ENCODE peak calls at places on chromosomes 12 and 14, in eight cellular contexts. U is psoas muscle, Y is mucosa of descending colon, I is epithelial cell of esophagus, M is lung, J is lower leg skin, L is fibroblast of mammary gland, G is testis. F is an unnamed sample.

GRCh38 chr12:109736552-109737108 is 23.0 kb downstream of the FAM222A start:
- DNase-seq in U (peak), Y (no peak), I (peak), M (no peak), J (no peak), L (peak), G (no peak), F (peak)

GRCh38 chr12:20269352-20270067 is 98.8 kb upstream of the PDE3A start:
- DNase-seq in U (no peak), Y (no peak), I (no peak), M (no peak), J (no peak), L (no peak), G (no peak), F (no peak)

GRCh38 chr14:92513966-92514843 is 624 bp downstream of the RIN3 start:
- DNase-seq in U (no peak), Y (peak), I (peak), M (no peak), J (no peak), L (peak), G (peak), F (peak)

GRCh38 chr12:121453629-121454028 is 53.7 kb downstream of the RNF34 start:
- DNase-seq in U (no peak), Y (no peak), I (no peak), M (no peak), J (no peak), L (no peak), G (no peak), F (no peak)

GRCh38 chr14:28382460-28383220 is 383.9 kb upstream of the FOXG1 start:
- DNase-seq in U (no peak), Y (no peak), I (peak), M (no peak), J (no peak), L (peak), G (no peak), F (peak)

GRCh38 chr14:104732931-104733681 is 9.1 kb downstream of the ADSS1 start:
- DNase-seq in U (no peak), Y (peak), I (peak), M (no peak), J (no peak), L (no peak), G (no peak), F (no peak)

GRCh38 chr12:93094988-93095737 is 166.1 kb upstream of the EEA1 start:
- DNase-seq in U (no peak), Y (peak), I (no peak), M (no peak), J (no peak), L (no peak), G (no peak), F (no peak)

GRCh38 chr12:124557518-124558223 is 9.7 kb downstream of the NCOR2 start:
- DNase-seq in U (no peak), Y (no peak), I (no peak), M (no peak), J (no peak), L (no peak), G (no peak), F (no peak)

GRCh38 chr12:67804168-67804567 is 155.6 kb downstream of the DYRK2 start:
- DNase-seq in U (no peak), Y (no peak), I (no peak), M (no peak), J (no peak), L (no peak), G (no peak), F (no peak)

GRCh38 chr14:85535916-85536834 is 6.2 kb downstream of the FLRT2 start:
- DNase-seq in U (no peak), Y (peak), I (peak), M (no peak), J (no peak), L (peak), G (peak), F (peak)

GRCh38 chr12:70213707-70214106 is 29.5 kb upstream of the CNOT2 start:
- DNase-seq in U (no peak), Y (no peak), I (no peak), M (no peak), J (no peak), L (no peak), G (no peak), F (no peak)

GRCh38 chr14:105315211-105315721 is 718 bp downstream of the PACS2 start:
- DNase-seq in U (peak), Y (peak), I (peak), M (no peak), J (peak), L (no peak), G (no peak), F (peak)

GRCh38 chr14:104635717-104636116 is 31.1 kb upstream of the TMEM179 start:
- DNase-seq in U (no peak), Y (no peak), I (no peak), M (no peak), J (no peak), L (no peak), G (no peak), F (no peak)

GRCh38 chr14:92794547-92794941 is 439 bp downstream of the GOLGA5 start:
- DNase-seq in U (no peak), Y (no peak), I (peak), M (peak), J (no peak), L (peak), G (no peak), F (no peak)

GRCh38 chr14:79408696-79409095 is 802.6 kb downstream of the DIO2 start:
- DNase-seq in U (no peak), Y (no peak), I (no peak), M (no peak), J (no peak), L (no peak), G (no peak), F (peak)

GRCh38 chr12:56104815-56105476 is 587 bp downstream of the PA2G4 start:
- DNase-seq in U (peak), Y (peak), I (peak), M (no peak), J (no peak), L (peak), G (no peak), F (peak)

GRCh38 chr12:67539946-67540345 is 108.6 kb upstream of the DYRK2 start:
- DNase-seq in U (no peak), Y (no peak), I (peak), M (no peak), J (no peak), L (peak), G (no peak), F (no peak)

GRCh38 chr12:109393437-109394345 is 46.0 kb downstream of the MYO1H start:
- DNase-seq in U (peak), Y (peak), I (peak), M (no peak), J (peak), L (peak), G (peak), F (peak)

GRCh38 chr14:23483216-23483854 is 13.8 kb downstream of the NGDN start:
- DNase-seq in U (no peak), Y (no peak), I (peak), M (no peak), J (no peak), L (peak), G (peak), F (peak)

GRCh38 chr14:101111620-101112290 is 208.2 kb upstream of the RTL1 start:
- DNase-seq in U (peak), Y (no peak), I (no peak), M (peak), J (peak), L (no peak), G (peak), F (no peak)

GRCh38 chr12:102478416-102479098 is 1.8 kb downstream of the IGF1 start:
- DNase-seq in U (no peak), Y (peak), I (no peak), M (no peak), J (no peak), L (no peak), G (no peak), F (no peak)

GRCh38 chr12:388547-389137 is 478 bp downstream of the KDM5A start:
- DNase-seq in U (peak), Y (peak), I (peak), M (peak), J (no peak), L (peak), G (peak), F (peak)

GRCh38 chr14:77033622-77034521 is 5.4 kb upstream of the IRF2BPL start:
- DNase-seq in U (peak), Y (peak), I (peak), M (peak), J (peak), L (peak), G (peak), F (peak)

GRCh38 chr14:89185919-89186849 is 230.8 kb downstream of the FOXN3 start:
- DNase-seq in U (no peak), Y (no peak), I (peak), M (no peak), J (no peak), L (peak), G (no peak), F (peak)
- H3K4me3 ChIP-seq in U (peak), Y (no peak), I (no peak), M (no peak), J (no peak), L (no peak), G (no peak), F (no peak)

GRCh38 chr12:46679754-46680153 is 146.0 kb downstream of the SLC38A4 start:
- DNase-seq in U (no peak), Y (no peak), I (no peak), M (no peak), J (no peak), L (no peak), G (no peak), F (no peak)

GRCh38 chr12:46676396-46676795 is 149.4 kb downstream of the SLC38A4 start:
- DNase-seq in U (no peak), Y (no peak), I (peak), M (no peak), J (no peak), L (no peak), G (no peak), F (no peak)

GRCh38 chr12:46676797-46677520 is 148.8 kb downstream of the SLC38A4 start:
- DNase-seq in U (no peak), Y (peak), I (peak), M (no peak), J (peak), L (no peak), G (no peak), F (no peak)

GRCh38 chr12:46678441-46678840 is 147.4 kb downstream of the SLC38A4 start:
- DNase-seq in U (no peak), Y (no peak), I (peak), M (no peak), J (no peak), L (no peak), G (no peak), F (no peak)

GRCh38 chr12:46677749-46678148 is 148.0 kb downstream of the SLC38A4 start:
- DNase-seq in U (no peak), Y (no peak), I (peak), M (no peak), J (no peak), L (peak), G (no peak), F (peak)
- TF ChIP-seq CTCF in U (peak), Y (no peak), I (peak), M (no peak), J (no peak), L (peak), G (no peak), F (peak)

DNA sequence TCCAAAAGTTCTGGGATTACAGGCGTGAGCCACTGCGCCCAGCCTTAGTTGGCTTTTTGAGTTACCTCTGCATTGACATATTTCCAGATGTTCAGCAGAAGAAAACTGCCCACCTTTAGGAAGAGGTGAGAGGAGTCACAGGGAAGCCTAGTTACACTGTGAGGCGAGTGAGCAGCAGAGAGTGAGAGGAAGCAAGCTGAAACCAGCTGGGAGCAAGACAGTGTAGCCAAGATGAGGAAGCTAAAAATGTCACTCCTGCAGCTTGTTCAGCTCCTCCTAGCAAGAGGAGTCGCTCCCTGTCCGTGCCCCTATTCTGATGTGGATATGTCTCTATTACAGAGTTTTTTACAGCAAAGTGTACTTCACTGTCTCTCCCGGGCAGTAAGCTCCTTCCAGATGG is 127.6 kb downstream of the GXYLT1 start:
- DNase-seq in U (no peak), Y (no peak), I (no peak), M (no peak), J (no peak), L (no peak), G (no peak), F (no peak)
- H3K4me3 ChIP-seq in U (no peak), Y (no peak), I (no peak), M (no peak), J (no peak), L (no peak), G (no peak), F (no peak)

GRCh38 chr12:25970916-25971674 is 12.6 kb downstream of the RASSF8 start:
- DNase-seq in U (no peak), Y (no peak), I (no peak), M (no peak), J (peak), L (peak), G (no peak), F (peak)
- TF ChIP-seq CTCF in U (no peak), Y (no peak), I (no peak), M (no peak), J (no peak), L (peak), G (peak), F (peak)

GRCh38 chr12:112386726-112387125 is 4.5 kb upstream of the HECTD4 start:
- DNase-seq in U (no peak), Y (no peak), I (no peak), M (no peak), J (no peak), L (peak), G (no peak), F (peak)
- H3K4me3 ChIP-seq in U (no peak), Y (no peak), I (no peak), M (no peak), J (no peak), L (no peak), G (no peak), F (no peak)

DNA sequence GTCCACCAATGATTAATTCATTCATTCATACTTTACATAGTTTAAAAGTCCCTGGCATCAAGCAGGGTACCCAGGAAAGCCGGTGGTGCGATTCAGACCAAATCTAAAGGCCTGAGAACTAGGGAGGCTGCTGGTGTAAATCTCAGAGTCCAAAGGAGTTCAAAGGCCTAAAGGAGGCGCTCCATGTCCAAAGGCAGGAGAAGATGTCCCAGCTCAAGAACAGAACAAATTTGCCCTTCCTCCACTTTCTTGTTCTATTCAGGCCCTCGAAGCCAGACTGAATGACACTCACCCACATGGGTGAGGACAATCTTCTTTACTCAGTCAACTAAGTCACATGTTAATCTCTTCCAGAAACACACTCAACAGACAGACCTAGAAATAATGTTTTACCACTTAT is 64.2 kb downstream of the ANKS1B start:
- DNase-seq in U (no peak), Y (no peak), I (no peak), M (no peak), J (no peak), L (no peak), G (no peak), F (no peak)
- TF ChIP-seq CTCF in U (no peak), Y (no peak), I (no peak), M (no peak), J (no peak), L (no peak), G (no peak), F (no peak)

DNA sequence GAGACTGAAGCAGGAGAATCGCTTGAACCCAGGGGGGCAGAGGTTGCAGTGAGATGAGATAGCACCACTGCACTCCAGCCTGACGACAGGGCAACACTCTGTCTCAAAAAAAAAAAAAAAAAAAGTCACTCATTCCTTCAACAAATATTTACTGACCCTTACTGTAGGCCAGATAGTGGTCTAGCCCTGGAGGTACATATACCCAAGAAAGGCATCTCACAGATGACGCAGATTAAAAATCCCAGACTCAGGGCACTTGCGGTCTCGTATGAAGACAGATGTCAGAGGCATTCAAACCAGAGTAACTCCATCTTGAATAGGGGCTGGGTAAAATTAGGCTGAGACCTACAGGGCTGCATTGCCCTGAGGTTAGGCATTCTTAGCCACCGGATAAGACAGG is 44.8 kb downstream of the CLMN start:
- DNase-seq in U (no peak), Y (no peak), I (no peak), M (no peak), J (no peak), L (no peak), G (no peak), F (no peak)
- H3K4me3 ChIP-seq in U (no peak), Y (no peak), I (no peak), M (no peak), J (no peak), L (no peak), G (no peak), F (no peak)

GRCh38 chr12:46370792-46371717 is 1.5 kb downstream of the SLC38A2 start:
- DNase-seq in U (peak), Y (peak), I (peak), M (peak), J (peak), L (peak), G (peak), F (peak)
- TF ChIP-seq CTCF in U (no peak), Y (no peak), I (no peak), M (no peak), J (peak), L (no peak), G (no peak), F (no peak)

DNA sequence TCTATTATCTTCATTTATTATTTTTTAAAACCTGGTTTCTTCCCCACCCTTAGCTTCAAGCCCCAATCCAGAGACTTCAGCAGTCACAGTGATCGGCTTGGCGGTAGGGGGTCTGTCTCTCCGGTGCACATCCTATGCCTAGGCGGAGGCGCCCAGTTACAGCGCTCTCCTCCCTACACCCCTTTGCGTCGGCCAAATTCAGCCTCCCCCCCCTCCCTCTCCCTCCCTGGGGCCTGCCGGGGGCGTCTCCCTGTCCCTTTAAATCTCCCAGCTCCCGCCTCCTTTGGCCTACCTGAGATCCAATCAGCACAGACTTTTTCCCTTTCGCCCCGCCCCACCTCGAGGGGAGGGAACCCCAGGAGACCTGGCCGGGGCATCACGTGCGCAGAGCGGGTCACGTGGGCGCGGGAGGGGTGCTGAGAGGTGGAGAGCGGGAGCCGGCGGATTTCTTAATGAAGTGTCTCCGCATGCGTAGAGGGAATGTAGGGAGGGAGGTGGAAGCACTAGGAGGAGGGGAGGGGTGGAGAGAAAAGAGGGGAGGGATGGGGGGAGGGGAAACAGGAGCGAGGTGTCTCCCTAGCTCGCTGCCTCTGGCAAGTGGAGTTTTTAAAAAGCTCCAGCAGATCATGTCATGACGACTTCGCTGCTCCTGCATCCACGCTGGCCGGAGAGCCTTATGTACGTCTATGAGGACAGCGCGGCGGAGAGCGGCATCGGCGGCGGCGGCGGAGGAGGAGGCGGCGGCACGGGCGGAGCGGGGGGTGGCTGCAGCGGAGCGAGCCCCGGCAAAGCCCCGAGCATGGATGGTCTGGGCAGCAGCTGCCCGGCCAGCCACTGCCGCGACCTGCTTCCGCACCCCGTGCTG is at the start of gene HOXC13:
- DNase-seq in U (peak), Y (peak), I (peak), M (no peak), J (peak), L (peak), G (peak), F (no peak)
- H3K4me3 ChIP-seq in U (peak), Y (no peak), I (no peak), M (no peak), J (peak), L (no peak), G (peak), F (no peak)

GRCh38 chr12:40446385-40446784 is 221.6 kb downstream of the LRRK2 start:
- DNase-seq in U (no peak), Y (no peak), I (peak), M (no peak), J (no peak), L (peak), G (no peak), F (peak)
- TF ChIP-seq CTCF in U (no peak), Y (no peak), I (peak), M (no peak), J (no peak), L (peak), G (peak), F (no peak)